ENCODE peak calls at places on chromosomes 12 and 14, in six cellular contexts. N is stimulated activated CD4-positive, alpha-beta T cell treated with anti-CD3 and anti-CD28 coated beads, Interleukin-15, amount 100 ng/mL, for 1 hour; K is NCI-H2107; U is neural progenitor cell; B is CD14-positive monocyte; Y is non-pigmented ciliary epithelial cell. I is an unnamed sample.

GRCh38 chr14:105141486-105142281 is 26.9 kb downstream of the JAG2 start:
- DNase-seq in N (no peak), K (no peak), U (no peak), B (peak; percentile 42), Y (no peak), I (no peak)

GRCh38 chr12:114729731-114730130 is 45.8 kb upstream of the TBX3 start:
- DNase-seq in N (no peak), K (no peak), U (no peak), B (no peak), Y (peak; percentile 56), I (no peak)

GRCh38 chr12:127025545-127025944 is 1241.4 kb upstream of the TMEM132C start:
- DNase-seq in N (no peak), K (no peak), U (no peak), B (no peak), Y (no peak), I (no peak)

GRCh38 chr12:87853448-87854003 is 175.7 kb downstream of the C12orf50 start:
- DNase-seq in N (no peak), K (no peak), U (peak; percentile 41), B (no peak), Y (no peak), I (no peak)

GRCh38 chr12:1925125-1925963 is 6.9 kb upstream of the CACNA2D4 start:
- DNase-seq in N (no peak), K (no peak), U (no peak), B (no peak), Y (no peak), I (no peak)

GRCh38 chr14:54767450-54767849 is 135.2 kb downstream of the GCH1 start:
- DNase-seq in N (no peak), K (no peak), U (no peak), B (no peak), Y (no peak), I (no peak)

GRCh38 chr12:56152756-56153137 is 360 bp downstream of the MYL6B start:
- DNase-seq in N (no peak), K (no peak), U (peak; percentile 8), B (no peak), Y (no peak), I (no peak)

GRCh38 chr14:92408186-92408585 is 85.2 kb downstream of the SLC24A4 start:
- DNase-seq in N (no peak), K (no peak), U (no peak), B (no peak), Y (peak; percentile 34), I (no peak)

GRCh38 chr12:78385541-78385940 is 479.0 kb upstream of the SYT1 start:
- DNase-seq in N (no peak), K (no peak), U (no peak), B (no peak), Y (no peak), I (no peak)

GRCh38 chr14:39138450-39138849 is 24.3 kb downstream of the GEMIN2 start:
- DNase-seq in N (no peak), K (no peak), U (no peak), B (no peak), Y (no peak), I (no peak)

GRCh38 chr14:103910984-103911383 is 17.3 kb upstream of the TDRD9 start:
- DNase-seq in N (no peak), K (no peak), U (no peak), B (no peak), Y (no peak), I (no peak)

GRCh38 chr12:123757555-123757954 is 4.5 kb upstream of the DNAH10 start:
- DNase-seq in N (no peak), K (no peak), U (no peak), B (no peak), Y (peak; percentile 14), I (no peak)

GRCh38 chr12:45216297-45216982 is 545 bp downstream of the ANO6 start:
- DNase-seq in N (peak; percentile 21), K (no peak), U (peak; percentile 81), B (peak; percentile 54), Y (no peak), I (no peak)

GRCh38 chr14:90641111-90642010 is 174.9 kb downstream of the TTC7B start:
- DNase-seq in N (no peak), K (no peak), U (peak; percentile 51), B (no peak), Y (no peak), I (no peak)

GRCh38 chr14:102779574-102780315 is 2.5 kb downstream of the TRAF3 start:
- DNase-seq in N (no peak), K (no peak), U (no peak), B (no peak), Y (no peak), I (no peak)

GRCh38 chr12:15788266-15789214 is 648 bp downstream of the EPS8 start:
- DNase-seq in N (peak; percentile 3), K (peak; percentile 15), U (peak; percentile 59), B (no peak), Y (no peak), I (no peak)

GRCh38 chr12:81081726-81082125 is 3.8 kb downstream of the ACSS3 start:
- DNase-seq in N (no peak), K (no peak), U (no peak), B (no peak), Y (no peak), I (no peak)

GRCh38 chr12:105468464-105468863 is 138.0 kb downstream of the C12orf75 start:
- DNase-seq in N (no peak), K (no peak), U (no peak), B (no peak), Y (no peak), I (no peak)

GRCh38 chr14:22598896-22599244 is 770 bp downstream of the ABHD4 start:
- DNase-seq in N (no peak), K (no peak), U (peak; percentile 22), B (no peak), Y (no peak), I (no peak)

GRCh38 chr12:57518176-57518919 is 2.0 kb downstream of the DDIT3 start:
- DNase-seq in N (no peak), K (no peak), U (no peak), B (no peak), Y (no peak), I (no peak)

GRCh38 chr14:95039259-95039992 is 117.9 kb downstream of the DICER1 start:
- DNase-seq in N (no peak), K (no peak), U (no peak), B (no peak), Y (no peak), I (no peak)

GRCh38 chr12:59973515-59973914 is 377.7 kb downstream of the SLC16A7 start:
- DNase-seq in N (no peak), K (no peak), U (no peak), B (no peak), Y (peak; percentile 41), I (no peak)

GRCh38 chr14:58060077-58060476 is 91.9 kb downstream of the ARMH4 start:
- DNase-seq in N (no peak), K (no peak), U (no peak), B (no peak), Y (no peak), I (no peak)

GRCh38 chr12:32612658-32613614 is 66.2 kb upstream of the DNM1L start:
- DNase-seq in N (no peak), K (no peak), U (no peak), B (no peak), Y (no peak), I (no peak)

GRCh38 chr14:36344211-36344610 is 23.8 kb upstream of the MBIP start:
- DNase-seq in N (no peak), K (no peak), U (no peak), B (no peak), Y (no peak), I (no peak)